ENCODE peak calls at places on chromosomes 12 and 14, in six cellular contexts. C is NCI-H1694, V is esophagus squamous epithelium, X is coronary artery, P is sciatic nerve, B is HuH-7. R is an unnamed sample.
A peak's percentile ranks its signal among the peaks of the same experiment; 100 is the strongest.

GRCh38 chr12:93904124-93904523 is 226.9 kb downstream of the CRADD start:
- DNase-seq in V (no peak), B (no peak), X (no peak), P (no peak), C (no peak), R (no peak)

GRCh38 chr14:92607702-92608429 is 94.3 kb downstream of the RIN3 start:
- DNase-seq in P (no peak), B (no peak), C (no peak), X (no peak), V (no peak), R (no peak)

GRCh38 chr12:101299346-101299745 is 19.4 kb downstream of the UTP20 start:
- DNase-seq in C (no peak), X (no peak), P (no peak), V (no peak), B (no peak), R (no peak)

GRCh38 chr12:4044736-4045432 is 171.7 kb upstream of the PARP11 start:
- DNase-seq in X (peak; percentile 41), C (no peak), B (no peak), P (no peak), V (no peak), R (no peak)

GRCh38 chr14:60250318-60251035 is 1.5 kb downstream of the PPM1A start:
- DNase-seq in P (no peak), B (peak; percentile 36), C (no peak), V (no peak), X (no peak), R (peak; percentile 16)

GRCh38 chr14:74595006-74595735 is 16.9 kb downstream of the LTBP2 start:
- DNase-seq in V (no peak), C (no peak), X (no peak), P (peak; percentile 83), B (no peak), R (no peak)

GRCh38 chr14:52781629-52782028 is 9.8 kb downstream of the GNPNAT1 start:
- DNase-seq in V (no peak), X (no peak), B (no peak), C (no peak), P (no peak), R (no peak)

GRCh38 chr12:4506870-4507269 is 31.8 kb upstream of the RAD51AP1 start:
- DNase-seq in P (no peak), B (no peak), V (no peak), C (no peak), X (no peak), R (no peak)

GRCh38 chr14:20494935-20495766 is 10.2 kb upstream of the RNASE10 start:
- DNase-seq in P (no peak), V (no peak), X (no peak), B (no peak), C (no peak), R (no peak)

GRCh38 chr12:39490500-39491276 is 47.8 kb upstream of the KIF21A start:
- DNase-seq in X (no peak), V (no peak), C (no peak), P (no peak), B (peak; percentile 5), R (no peak)

GRCh38 chr14:85572845-85573244 is 42.9 kb downstream of the FLRT2 start:
- DNase-seq in X (no peak), C (no peak), B (no peak), V (no peak), P (no peak), R (no peak)

GRCh38 chr12:123723011-123723410 is 10.9 kb downstream of the ATP6V0A2 start:
- DNase-seq in X (no peak), B (no peak), V (no peak), C (no peak), P (no peak), R (no peak)

GRCh38 chr14:69263364-69263763 is 3.4 kb downstream of the GALNT16 start:
- DNase-seq in C (peak; percentile 90), B (no peak), X (peak; percentile 96), V (no peak), P (peak; percentile 67), R (no peak)

GRCh38 chr12:65526311-65526710 is 247.8 kb downstream of the MSRB3 start:
- DNase-seq in X (no peak), V (no peak), C (no peak), B (no peak), P (no peak), R (no peak)

GRCh38 chr12:18206198-18206597 is 55.1 kb upstream of the PIK3C2G start:
- DNase-seq in B (no peak), P (no peak), X (no peak), C (no peak), V (no peak), R (no peak)

GRCh38 chr14:94480809-94481208 is 4.8 kb upstream of the SERPINA9 start:
- DNase-seq in C (no peak), B (no peak), P (no peak), V (no peak), X (no peak), R (no peak)

GRCh38 chr14:58898655-58899316 is 261.0 kb downstream of the DACT1 start:
- DNase-seq in X (no peak), C (no peak), B (no peak), V (no peak), P (no peak), R (no peak)

GRCh38 chr12:19439059-19440018 is at the start of gene AEBP2:
- DNase-seq in C (peak; percentile 75), X (peak; percentile 96), P (peak; percentile 96), V (peak; percentile 78), B (peak; percentile 90), R (peak; percentile 29)

GRCh38 chr14:106564058-106564643 is 1037.8 kb downstream of the TMEM121 start:
- DNase-seq in C (no peak), V (no peak), B (peak; percentile 2), X (no peak), P (no peak), R (no peak)

GRCh38 chr14:69260246-69260978 is 454 bp downstream of the GALNT16 start:
- DNase-seq in P (no peak), X (no peak), C (no peak), V (no peak), B (peak; percentile 30), R (no peak)

GRCh38 chr12:108586306-108586705 is 11.6 kb downstream of the TMEM119 start:
- DNase-seq in B (no peak), C (no peak), V (no peak), P (no peak), X (no peak), R (no peak)

GRCh38 chr14:74569826-74570591 is 42.0 kb downstream of the LTBP2 start:
- DNase-seq in B (no peak), V (no peak), X (no peak), C (peak; percentile 33), P (no peak), R (no peak)

GRCh38 chr14:61322799-61323290 is 1.5 kb downstream of the PRKCH start:
- DNase-seq in X (no peak), V (no peak), B (no peak), P (no peak), C (no peak), R (no peak)

GRCh38 chr14:61568572-61569011 is 126.7 kb upstream of the HIF1A start:
- DNase-seq in B (no peak), P (no peak), V (peak; percentile 28), X (no peak), C (no peak), R (no peak)

GRCh38 chr12:93317227-93317626 is 60.5 kb upstream of the NUDT4 start:
- DNase-seq in V (no peak), C (no peak), B (no peak), X (no peak), P (no peak), R (no peak)

GRCh38 chr12:5262885-5263284 is 169.0 kb upstream of the NTF3 start:
- DNase-seq in P (no peak), V (no peak), B (no peak), X (no peak), C (no peak), R (no peak)

GRCh38 chr12:50055831-50056628 is 1.4 kb upstream of the ASIC1 start:
- DNase-seq in X (no peak), P (no peak), C (peak; percentile 32), B (peak; percentile 87), V (no peak), R (no peak)

GRCh38 chr12:93918262-93918661 is 230.1 kb upstream of the PLXNC1 start:
- DNase-seq in V (no peak), B (no peak), P (no peak), X (peak; percentile 76), C (no peak), R (no peak)

GRCh38 chr12:6632026-6632978 is 3.5 kb downstream of the LPAR5 start:
- DNase-seq in V (no peak), X (no peak), C (peak; percentile 65), P (no peak), B (no peak), R (no peak)

GRCh38 chr12:93824514-93825500 is 147.6 kb downstream of the CRADD start:
- DNase-seq in V (no peak), B (no peak), X (no peak), C (no peak), P (no peak), R (peak; percentile 31)

R was measured in DMS 273 treated with DMSO at 0.1 percent for 48 hours.